ENCODE peak calls at places on chromosome 11, in four cellular contexts. One of them, this sample, is unnamed.

GRCh38 chr11:114099392-114100178 is 40.1 kb downstream of the ZBTB16 start:
- DNase-seq in AG10803: no peak
- DNase-seq in esophagus muscularis mucosa: no peak
- DNase-seq in RWPE2: no peak
- DNase-seq in this sample: no peak

GRCh38 chr11:19493446-19493845 is 219.2 kb upstream of the NAV2 start:
- DNase-seq in RWPE2: no peak
- DNase-seq in esophagus muscularis mucosa: no peak
- DNase-seq in AG10803: no peak
- DNase-seq in this sample: no peak

GRCh38 chr11:112539741-112540140 is 279.1 kb upstream of the PLET1 start:
- DNase-seq in RWPE2: no peak
- DNase-seq in esophagus muscularis mucosa: no peak
- DNase-seq in AG10803: no peak
- DNase-seq in this sample: no peak

GRCh38 chr11:133181066-133181465 is 351.2 kb downstream of the OPCML start:
- DNase-seq in RWPE2: no peak
- DNase-seq in AG10803: no peak
- DNase-seq in esophagus muscularis mucosa: peak; percentile 86
- DNase-seq in this sample: no peak

GRCh38 chr11:57513911-57514537 is 1.5 kb downstream of the SLC43A1 start:
- DNase-seq in AG10803: peak; percentile 33
- DNase-seq in esophagus muscularis mucosa: no peak
- DNase-seq in RWPE2: no peak
- DNase-seq in this sample: peak; percentile 41

GRCh38 chr11:93784935-93785360 is 866 bp downstream of the MED17 start:
- DNase-seq in AG10803: no peak
- DNase-seq in esophagus muscularis mucosa: no peak
- DNase-seq in RWPE2: no peak
- DNase-seq in this sample: peak; percentile 4

GRCh38 chr11:8031248-8032115 is 44.3 kb downstream of the EIF3F start:
- DNase-seq in RWPE2: no peak
- DNase-seq in AG10803: no peak
- DNase-seq in esophagus muscularis mucosa: peak; percentile 75
- DNase-seq in this sample: no peak

GRCh38 chr11:113248702-113249490 is 65.5 kb upstream of the TTC12 start:
- DNase-seq in esophagus muscularis mucosa: no peak
- DNase-seq in RWPE2: no peak
- DNase-seq in AG10803: no peak
- DNase-seq in this sample: no peak

GRCh38 chr11:119741369-119742262 is 12.6 kb upstream of the NECTIN1 start:
- DNase-seq in RWPE2: peak; percentile 40
- DNase-seq in AG10803: no peak
- DNase-seq in esophagus muscularis mucosa: no peak
- DNase-seq in this sample: peak; percentile 27

GRCh38 chr11:96508861-96509260 is 119.0 kb downstream of the JRKL start:
- DNase-seq in AG10803: no peak
- DNase-seq in RWPE2: no peak
- DNase-seq in esophagus muscularis mucosa: no peak
- DNase-seq in this sample: no peak

GRCh38 chr11:15158351-15159015 is 43.8 kb downstream of the INSC start:
- DNase-seq in esophagus muscularis mucosa: no peak
- DNase-seq in AG10803: peak; percentile 88
- DNase-seq in RWPE2: no peak
- DNase-seq in this sample: peak; percentile 59

GRCh38 chr11:30586251-30587144 is at the start of gene MPPED2:
- DNase-seq in RWPE2: no peak
- DNase-seq in esophagus muscularis mucosa: no peak
- DNase-seq in AG10803: no peak
- DNase-seq in this sample: no peak

GRCh38 chr11:123973816-123974215 is 3.8 kb downstream of the OR10S1 start:
- DNase-seq in RWPE2: no peak
- DNase-seq in esophagus muscularis mucosa: no peak
- DNase-seq in AG10803: peak; percentile 57
- DNase-seq in this sample: peak; percentile 93

GRCh38 chr11:117868815-117869642 is 7.4 kb downstream of the FXYD6 start:
- DNase-seq in esophagus muscularis mucosa: peak; percentile 87
- DNase-seq in AG10803: no peak
- DNase-seq in RWPE2: no peak
- DNase-seq in this sample: no peak

GRCh38 chr11:65417702-65418430 is 4.7 kb upstream of the NEAT1 start:
- DNase-seq in esophagus muscularis mucosa: no peak
- DNase-seq in AG10803: peak; percentile 46
- DNase-seq in RWPE2: peak; percentile 53
- DNase-seq in this sample: peak; percentile 39
- H3K4me3 ChIP-seq in esophagus muscularis mucosa: peak overlapping the region; percentile 71
- H3K4me3 ChIP-seq in AG10803: peak overlapping the region; percentile 56
- H3K4me3 ChIP-seq in RWPE2: no peak overlapping the region
- H3K4me3 ChIP-seq in this sample: peak overlapping the region; percentile 42

GRCh38 chr11:65572356-65573043 is at the start of gene FAM89B:
- DNase-seq in esophagus muscularis mucosa: peak; percentile 97
- DNase-seq in AG10803: peak; percentile 80
- DNase-seq in RWPE2: peak; percentile 87
- DNase-seq in this sample: peak; percentile 86

GRCh38 chr11:65571420-65571819 is 918 bp upstream of the FAM89B start:
- DNase-seq in RWPE2: peak; percentile 47
- DNase-seq in AG10803: no peak
- DNase-seq in esophagus muscularis mucosa: no peak
- DNase-seq in this sample: no peak

GRCh38 chr11:65569973-65570918 is at the start of gene ZNRD2:
- DNase-seq in AG10803: peak; percentile 98
- DNase-seq in RWPE2: peak; percentile 99
- DNase-seq in esophagus muscularis mucosa: peak; percentile 100
- DNase-seq in this sample: peak; percentile 99

GRCh38 chr11:65573391-65574146 is 1.2 kb downstream of the FAM89B start:
- DNase-seq in esophagus muscularis mucosa: no peak
- DNase-seq in RWPE2: peak; percentile 58
- DNase-seq in AG10803: no peak
- DNase-seq in this sample: no peak

GRCh38 chr11:65571940-65572339 is 398 bp upstream of the FAM89B start:
- DNase-seq in esophagus muscularis mucosa: no peak
- DNase-seq in RWPE2: peak; percentile 52
- DNase-seq in AG10803: no peak
- DNase-seq in this sample: peak; percentile 57
- TF ChIP-seq CTCF in esophagus muscularis mucosa: peak; percentile 51
- TF ChIP-seq CTCF in RWPE2: peak; percentile 72
- TF ChIP-seq CTCF in AG10803: peak; percentile 40
- TF ChIP-seq CTCF in this sample: peak; percentile 45

DNA sequence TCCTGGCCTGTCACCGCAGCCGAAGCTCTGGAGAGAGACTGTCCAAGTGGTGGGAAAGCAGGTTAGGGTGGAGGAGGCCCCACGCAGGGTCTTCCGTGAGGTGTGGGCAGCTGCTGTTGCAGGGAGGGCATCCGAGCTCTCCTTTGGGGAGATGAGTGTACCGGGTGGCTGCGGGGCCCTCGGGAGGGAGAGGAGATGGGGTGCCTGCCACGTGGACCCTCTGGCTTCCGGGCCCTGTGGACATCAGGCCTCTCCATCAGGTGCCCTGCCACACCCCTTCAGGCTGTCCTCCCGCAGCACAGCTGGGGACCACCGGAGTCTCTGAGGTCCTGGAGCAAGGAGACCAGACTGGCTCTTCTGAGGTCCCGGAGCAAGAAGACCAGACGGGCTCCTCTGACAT is 1.7 kb downstream of the PTDSS2 start:
- DNase-seq in RWPE2: no peak
- DNase-seq in AG10803: no peak
- DNase-seq in esophagus muscularis mucosa: no peak
- DNase-seq in this sample: no peak
- H3K4me3 ChIP-seq in RWPE2: no peak overlapping the region
- H3K4me3 ChIP-seq in AG10803: peak overlapping the region; percentile 81
- H3K4me3 ChIP-seq in esophagus muscularis mucosa: peak overlapping the region; percentile 94
- H3K4me3 ChIP-seq in this sample: peak overlapping the region; percentile 68

DNA sequence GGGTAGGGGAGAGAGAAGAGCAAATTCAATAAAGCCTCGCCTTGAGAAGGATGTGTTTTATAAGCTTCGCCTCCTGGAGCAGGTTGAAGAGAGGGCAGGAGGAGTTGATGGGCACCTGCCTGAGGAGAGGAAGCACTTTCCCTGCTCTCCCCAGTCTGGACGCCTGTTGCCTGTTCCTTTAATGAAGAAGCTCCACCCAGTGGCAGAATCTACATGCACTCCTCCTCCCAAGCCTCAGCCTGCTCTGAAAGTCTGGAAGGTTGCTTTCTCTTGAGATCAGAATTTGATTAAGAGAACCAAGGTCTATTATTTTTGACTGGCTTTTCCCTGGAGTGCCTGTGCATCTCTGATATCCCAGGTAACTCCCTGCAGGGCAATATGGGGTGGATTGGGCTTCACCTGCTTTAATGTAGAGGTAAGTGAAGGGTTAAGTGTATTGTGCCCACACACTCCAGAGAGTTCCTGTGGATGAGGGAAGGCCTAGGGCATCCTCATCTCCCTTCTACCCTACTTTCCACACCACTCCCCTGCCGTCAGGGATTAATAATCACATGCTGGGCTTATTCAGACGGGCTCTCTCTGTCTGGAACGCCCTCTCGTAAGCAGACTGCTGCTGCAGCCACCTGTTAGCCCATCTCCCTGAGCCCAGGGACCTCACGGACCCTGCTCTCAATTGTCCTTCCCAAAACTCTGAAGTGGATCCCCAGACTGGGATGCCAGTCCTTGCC is 22.3 kb downstream of the NTM start:
- DNase-seq in AG10803: peak; percentile 3
- DNase-seq in RWPE2: no peak
- DNase-seq in esophagus muscularis mucosa: no peak
- DNase-seq in this sample: no peak
- TF ChIP-seq CTCF in AG10803: peak; percentile 6
- TF ChIP-seq CTCF in RWPE2: no peak
- TF ChIP-seq CTCF in esophagus muscularis mucosa: no peak
- TF ChIP-seq CTCF in this sample: no peak

DNA sequence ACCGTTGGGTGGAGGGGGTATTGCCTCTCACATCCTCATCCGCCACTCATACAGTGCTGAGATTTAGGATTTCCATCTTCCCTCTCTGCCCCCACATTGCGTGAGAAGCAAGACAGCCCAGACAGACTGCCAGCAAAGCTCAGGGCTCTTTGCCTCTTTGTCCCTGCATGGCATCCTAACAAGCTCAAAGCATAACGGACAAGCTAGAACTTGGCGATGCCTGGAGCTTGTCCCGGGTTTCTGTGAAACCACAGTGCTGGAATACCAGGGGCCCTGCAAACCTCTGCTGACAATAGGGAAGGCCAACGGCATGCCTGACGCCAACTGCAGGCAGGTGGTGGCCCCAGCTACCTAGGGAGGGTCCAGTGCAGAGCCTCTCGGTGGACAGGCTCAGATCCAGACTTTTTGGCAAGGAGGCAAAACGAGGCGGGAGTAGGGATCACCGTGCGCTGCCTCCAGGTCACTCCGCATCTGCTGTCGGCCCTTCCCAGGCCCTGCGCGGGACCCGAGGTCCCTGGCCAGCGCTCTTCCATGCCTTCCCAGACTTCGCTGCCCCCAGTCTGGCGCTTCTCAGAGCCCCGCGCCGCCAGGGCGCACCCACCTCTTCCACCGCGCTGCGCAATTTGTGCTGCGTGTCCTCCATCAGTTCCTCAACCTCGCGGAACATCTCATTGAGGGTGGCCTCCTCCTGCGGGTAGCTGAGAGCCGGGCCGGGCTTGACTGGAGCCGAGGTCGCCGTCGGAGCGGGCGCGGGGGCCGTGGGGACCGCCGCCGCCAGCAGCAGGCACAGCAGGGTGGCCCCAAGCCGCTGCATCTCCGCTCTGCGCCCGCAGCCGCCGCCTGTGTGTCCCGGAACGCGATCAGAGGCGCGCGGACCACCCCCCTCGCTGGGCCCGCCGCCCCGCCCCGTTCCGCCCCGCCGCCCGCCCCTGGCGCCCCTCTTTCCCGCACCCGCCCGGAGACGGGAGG is at the start of gene DKK3:
- DNase-seq in esophagus muscularis mucosa: no peak
- DNase-seq in AG10803: peak; percentile 63
- DNase-seq in RWPE2: no peak
- DNase-seq in this sample: peak; percentile 27
- H3K4me3 ChIP-seq in esophagus muscularis mucosa: peak within 1 kb of the TSS; percentile 67
- H3K4me3 ChIP-seq in AG10803: peak within 1 kb of the TSS; percentile 74
- H3K4me3 ChIP-seq in RWPE2: peak within 1 kb of the TSS; percentile 60
- H3K4me3 ChIP-seq in this sample: peak within 1 kb of the TSS; percentile 83